ENCODE peak calls at places on chromosomes 4 and X, in four cellular contexts. One of them, this sample, is unnamed.
A peak's percentile ranks its signal among the peaks of the same experiment; 100 is the strongest.

GRCh38 chrX:123976671-123977316 is 15.3 kb downstream of the STAG2 start:
- DNase-seq in K562: peak; percentile 25
- DNase-seq in HepG2: peak; percentile 31
- DNase-seq in GM12878: no peak
- DNase-seq in this sample: no peak

GRCh38 chr4:140472156-140472555 is 25.9 kb downstream of the MGAT4D start:
- DNase-seq in K562: no peak
- DNase-seq in GM12878: no peak
- DNase-seq in HepG2: no peak
- DNase-seq in this sample: no peak

GRCh38 chr4:13484749-13485345 is 707 bp upstream of the RAB28 start:
- DNase-seq in K562: peak; percentile 9
- DNase-seq in HepG2: peak; percentile 7
- DNase-seq in GM12878: no peak
- DNase-seq in this sample: no peak

GRCh38 chr4:25401066-25401465 is 24.0 kb downstream of the ANAPC4 start:
- DNase-seq in HepG2: no peak
- DNase-seq in GM12878: no peak
- DNase-seq in K562: no peak
- DNase-seq in this sample: no peak

GRCh38 chr4:83639849-83640493 is 104.1 kb downstream of the GPAT3 start:
- DNase-seq in K562: peak; percentile 63
- DNase-seq in GM12878: peak; percentile 42
- DNase-seq in HepG2: peak; percentile 71
- DNase-seq in this sample: peak; percentile 38

GRCh38 chr4:173494013-173494970 is 35.7 kb downstream of the HAND2 start:
- DNase-seq in HepG2: peak; percentile 66
- DNase-seq in GM12878: peak; percentile 27
- DNase-seq in K562: peak; percentile 62
- DNase-seq in this sample: peak; percentile 78

GRCh38 chr4:153684182-153685073 is at the start of gene TLR2:
- DNase-seq in K562: no peak
- DNase-seq in HepG2: no peak
- DNase-seq in GM12878: no peak
- DNase-seq in this sample: peak; percentile 66

GRCh38 chrX:101619336-101619735 is 1.5 kb upstream of the ARMCX6 start:
- DNase-seq in HepG2: peak; percentile 12
- DNase-seq in GM12878: no peak
- DNase-seq in K562: peak; percentile 44
- DNase-seq in this sample: peak; percentile 31

GRCh38 chrX:9525511-9526248 is 60.8 kb downstream of the TBL1X start:
- DNase-seq in K562: no peak
- DNase-seq in HepG2: no peak
- DNase-seq in GM12878: no peak
- DNase-seq in this sample: no peak

GRCh38 chr4:138494931-138495330 is 252.8 kb upstream of the SLC7A11 start:
- DNase-seq in K562: no peak
- DNase-seq in HepG2: peak; percentile 12
- DNase-seq in GM12878: peak; percentile 4
- DNase-seq in this sample: peak; percentile 51

GRCh38 chr4:28279249-28279648 is 1418.6 kb downstream of the STIM2 start:
- DNase-seq in K562: no peak
- DNase-seq in GM12878: no peak
- DNase-seq in HepG2: no peak
- DNase-seq in this sample: no peak

GRCh38 chrX:40688976-40689375 is 41.6 kb upstream of the CXorf38 start:
- DNase-seq in K562: no peak
- DNase-seq in GM12878: no peak
- DNase-seq in HepG2: no peak
- DNase-seq in this sample: no peak

GRCh38 chr4:1991596-1992434 is 17.0 kb downstream of the NELFA start:
- DNase-seq in GM12878: no peak
- DNase-seq in HepG2: no peak
- DNase-seq in K562: no peak
- DNase-seq in this sample: no peak

GRCh38 chrX:9033586-9033985 is 341 bp downstream of the FAM9B start:
- DNase-seq in K562: no peak
- DNase-seq in HepG2: no peak
- DNase-seq in GM12878: no peak
- DNase-seq in this sample: no peak

GRCh38 chr4:149999485-150000074 is 78.7 kb upstream of the DCLK2 start:
- DNase-seq in GM12878: no peak
- DNase-seq in K562: peak; percentile 10
- DNase-seq in HepG2: peak; percentile 32
- DNase-seq in this sample: no peak

GRCh38 chr4:91322961-91323360 is 980.8 kb upstream of the GRID2 start:
- DNase-seq in HepG2: no peak
- DNase-seq in GM12878: no peak
- DNase-seq in K562: no peak
- DNase-seq in this sample: no peak

GRCh38 chr4:175376287-175376977 is 435.6 kb downstream of the GPM6A start:
- DNase-seq in K562: no peak
- DNase-seq in GM12878: no peak
- DNase-seq in HepG2: no peak
- DNase-seq in this sample: no peak

GRCh38 chrX:48976086-48976485 is 4.4 kb upstream of the KCND1 start:
- DNase-seq in HepG2: no peak
- DNase-seq in GM12878: no peak
- DNase-seq in K562: no peak
- DNase-seq in this sample: no peak

GRCh38 chr4:85779165-85779564 is 304.2 kb downstream of the ARHGAP24 start:
- DNase-seq in GM12878: no peak
- DNase-seq in HepG2: no peak
- DNase-seq in K562: no peak
- DNase-seq in this sample: no peak

GRCh38 chr4:71126719-71127118 is 133.3 kb downstream of the DCK start:
- DNase-seq in K562: no peak
- DNase-seq in GM12878: no peak
- DNase-seq in HepG2: peak; percentile 38
- DNase-seq in this sample: no peak

GRCh38 chr4:24197891-24198290 is 308.0 kb upstream of the PPARGC1A start:
- DNase-seq in GM12878: no peak
- DNase-seq in K562: no peak
- DNase-seq in HepG2: no peak
- DNase-seq in this sample: no peak

GRCh38 chr4:76984127-76984526 is 34.6 kb downstream of the SEPTIN11 start:
- DNase-seq in K562: peak; percentile 16
- DNase-seq in HepG2: peak; percentile 10
- DNase-seq in GM12878: peak; percentile 40
- DNase-seq in this sample: no peak

GRCh38 chrX:76172325-76172887 is 456 bp upstream of the PBDC1 start:
- DNase-seq in K562: no peak
- DNase-seq in HepG2: no peak
- DNase-seq in GM12878: no peak
- DNase-seq in this sample: no peak

GRCh38 chr4:11028334-11028733 is 343.8 kb upstream of the CLNK start:
- DNase-seq in K562: no peak
- DNase-seq in HepG2: no peak
- DNase-seq in GM12878: no peak
- DNase-seq in this sample: no peak

GRCh38 chrX:140157143-140157542 is 191.8 kb upstream of the CXorf66 start:
- DNase-seq in HepG2: no peak
- DNase-seq in GM12878: no peak
- DNase-seq in K562: no peak
- DNase-seq in this sample: no peak

GRCh38 chr4:70196855-70197254 is 1.3 kb downstream of the ODAM start:
- DNase-seq in HepG2: no peak
- DNase-seq in K562: no peak
- DNase-seq in GM12878: no peak
- DNase-seq in this sample: no peak

GRCh38 chrX:69496143-69496542 is 8.0 kb upstream of the NALF2 start:
- DNase-seq in GM12878: no peak
- DNase-seq in K562: no peak
- DNase-seq in HepG2: no peak
- DNase-seq in this sample: no peak

GRCh38 chr4:23931489-23931830 is 41.6 kb upstream of the PPARGC1A start:
- DNase-seq in HepG2: no peak
- DNase-seq in GM12878: no peak
- DNase-seq in K562: no peak
- DNase-seq in this sample: no peak

GRCh38 chrX:148416931-148417330 is 83.5 kb upstream of the AFF2 start:
- DNase-seq in GM12878: no peak
- DNase-seq in K562: no peak
- DNase-seq in HepG2: no peak
- DNase-seq in this sample: no peak

GRCh38 chr4:3251691-3252479 is 2.9 kb downstream of the MSANTD1 start:
- DNase-seq in HepG2: no peak
- DNase-seq in K562: no peak
- DNase-seq in GM12878: no peak
- DNase-seq in this sample: peak; percentile 5

GRCh38 chrX:134782796-134783195 is 124.5 kb upstream of the PLAC1 start:
- DNase-seq in K562: no peak
- DNase-seq in GM12878: no peak
- DNase-seq in HepG2: no peak
- DNase-seq in this sample: no peak

GRCh38 chrX:26851981-26852380 is 611.2 kb downstream of the PPP4R3C start:
- DNase-seq in HepG2: peak; percentile 0
- DNase-seq in GM12878: no peak
- DNase-seq in K562: no peak
- DNase-seq in this sample: no peak

GRCh38 chrX:17520206-17520605 is 145.2 kb downstream of the NHS start:
- DNase-seq in K562: no peak
- DNase-seq in HepG2: no peak
- DNase-seq in GM12878: no peak
- DNase-seq in this sample: no peak

DNA sequence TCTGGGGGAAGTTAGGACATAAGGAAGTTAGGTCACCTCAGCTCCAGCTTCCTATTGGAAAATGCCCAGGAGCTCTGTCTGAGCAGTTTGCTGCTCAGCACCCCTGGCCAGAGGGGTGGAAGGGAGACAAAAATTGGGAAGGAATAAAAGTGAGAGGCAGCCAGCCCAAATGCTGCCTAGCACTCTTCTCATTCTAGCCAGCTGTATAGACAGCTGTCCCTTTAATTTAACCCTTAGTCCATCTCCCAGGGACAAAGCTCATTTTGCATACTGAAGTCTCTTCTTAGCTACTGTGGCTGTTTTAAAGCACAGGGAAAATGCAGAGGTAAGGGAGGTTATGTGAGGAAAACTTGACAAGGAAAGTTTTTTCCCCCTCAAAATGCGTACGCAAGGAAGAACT is 89.5 kb upstream of the CITED1 start:
- DNase-seq in GM12878: no peak
- DNase-seq in HepG2: no peak
- DNase-seq in K562: no peak
- DNase-seq in this sample: no peak
- TF ChIP-seq CREM in GM12878: no peak
- TF ChIP-seq CREM in HepG2: no peak
- TF ChIP-seq CREM in K562: no peak
- TF ChIP-seq CREM in this sample: no peak

DNA sequence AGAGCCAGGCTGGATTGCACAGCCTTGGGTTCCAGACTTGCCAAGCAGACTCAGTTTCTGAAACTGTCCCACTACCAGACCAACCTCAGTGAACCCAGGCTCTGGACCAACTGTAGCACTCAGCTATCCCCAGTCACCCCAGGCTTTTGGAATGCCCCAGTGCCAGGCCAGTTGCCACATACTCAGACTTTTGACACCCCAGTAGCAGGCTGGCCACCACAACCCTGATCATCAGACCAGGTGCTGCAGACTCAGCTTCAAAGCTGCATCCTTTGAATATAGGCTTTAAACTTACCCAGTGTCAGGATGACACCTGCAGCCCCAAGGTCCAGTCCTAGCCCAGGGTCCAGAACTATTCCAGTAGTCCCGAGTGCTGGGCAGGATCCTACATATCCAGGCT is 1389.9 kb downstream of the ARAP2 start:
- DNase-seq in HepG2: no peak
- DNase-seq in K562: no peak
- DNase-seq in GM12878: no peak
- DNase-seq in this sample: no peak
- TF ChIP-seq ETV6 in HepG2: no peak
- TF ChIP-seq ETV6 in K562: no peak
- TF ChIP-seq ETV6 in GM12878: no peak
- TF ChIP-seq ETV6 in this sample: no peak

GRCh38 chrX:34557733-34558132 is 99.4 kb downstream of the TMEM47 start:
- DNase-seq in HepG2: no peak
- DNase-seq in K562: no peak
- DNase-seq in GM12878: no peak
- DNase-seq in this sample: peak; percentile 16
- TF ChIP-seq CREM in HepG2: no peak
- TF ChIP-seq CREM in K562: no peak
- TF ChIP-seq CREM in GM12878: no peak
- TF ChIP-seq CREM in this sample: no peak

GRCh38 chrX:24839331-24839730 is 145.6 kb downstream of the POLA1 start:
- DNase-seq in GM12878: no peak
- DNase-seq in K562: no peak
- DNase-seq in HepG2: no peak
- DNase-seq in this sample: no peak

GRCh38 chrX:24838624-24839023 is 144.9 kb downstream of the POLA1 start:
- DNase-seq in HepG2: no peak
- DNase-seq in K562: no peak
- DNase-seq in GM12878: peak; percentile 1
- DNase-seq in this sample: no peak

GRCh38 chrX:24842486-24842885 is 148.8 kb downstream of the POLA1 start:
- DNase-seq in HepG2: no peak
- DNase-seq in GM12878: no peak
- DNase-seq in K562: no peak
- DNase-seq in this sample: no peak

GRCh38 chrX:24833695-24834094 is 140.0 kb downstream of the POLA1 start:
- DNase-seq in HepG2: no peak
- DNase-seq in K562: no peak
- DNase-seq in GM12878: no peak
- DNase-seq in this sample: no peak

DNA sequence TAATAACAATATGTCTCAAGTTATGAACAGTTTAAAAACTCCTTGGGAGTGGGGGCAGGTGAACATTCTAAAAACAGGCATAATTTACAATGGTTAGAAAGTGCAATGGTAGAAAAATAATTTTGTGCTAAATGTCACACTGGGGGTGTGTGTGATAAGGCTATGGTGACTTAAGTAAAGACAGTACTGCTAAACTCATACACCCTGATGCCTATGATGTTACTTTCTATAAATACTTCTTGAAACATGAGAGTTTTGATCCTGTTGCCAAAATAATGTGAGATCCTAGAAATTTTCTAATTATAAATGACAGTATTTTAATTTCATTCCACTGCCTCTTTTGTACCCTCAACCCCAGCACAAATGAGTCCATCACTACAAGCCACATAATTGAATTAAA is 144.2 kb downstream of the POLA1 start:
- DNase-seq in GM12878: no peak
- DNase-seq in K562: no peak
- DNase-seq in HepG2: no peak
- DNase-seq in this sample: no peak
- TF ChIP-seq ETV6 in GM12878: no peak
- TF ChIP-seq ETV6 in K562: no peak
- TF ChIP-seq ETV6 in HepG2: no peak
- TF ChIP-seq ETV6 in this sample: no peak

DNA sequence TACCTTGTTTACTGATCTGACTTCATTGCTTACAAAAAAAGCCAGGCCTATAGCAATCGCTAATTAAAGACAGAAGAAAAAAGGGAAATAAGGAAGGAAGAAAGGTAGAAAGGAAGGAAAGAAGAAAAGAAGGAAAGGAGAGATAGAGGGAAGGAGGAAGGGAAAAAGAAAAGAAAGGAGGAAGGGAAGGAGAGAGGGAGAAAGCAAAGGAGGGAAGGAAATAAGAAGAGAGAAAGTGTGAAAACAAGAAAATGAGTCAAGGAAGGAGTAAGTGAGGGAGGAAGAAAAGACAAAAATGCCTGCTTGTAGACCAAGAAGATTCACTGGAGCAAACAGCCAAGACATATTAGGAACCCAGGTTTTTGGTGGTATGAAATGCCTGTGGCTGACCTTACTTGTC is 57.0 kb upstream of the MAGEB16 start:
- DNase-seq in K562: no peak
- DNase-seq in GM12878: no peak
- DNase-seq in HepG2: no peak
- DNase-seq in this sample: no peak
- TF ChIP-seq CREM in K562: no peak
- TF ChIP-seq CREM in GM12878: no peak
- TF ChIP-seq CREM in HepG2: no peak
- TF ChIP-seq CREM in this sample: no peak

This sample was measured in WTC11.